ENCODE peak calls at places on chromosomes 16 and 17, in nine cellular contexts. V is neural progenitor cell; E is stimulated activated CD8-positive, alpha-beta memory T cell treated with anti-CD3 and anti-CD28 coated beads, Interleukin-2, amount 100 ng/mL, for 48 hours; Y is tibial artery; X is activated CD8-positive, alpha-beta memory T cell treated with anti-CD3 and anti-CD28 coated beads, Interleukin-2, amount 50 U/mL, for 48 hours; A is smooth muscle cell of the brain vasculature; W is activated gamma-delta T cell treated with Interleukin-2 at 50 U/mL for 16 hours; O is HL-60; C is colonic mucosa. Q is an unnamed sample.

GRCh38 chr17:79294459-79295071 is 219.9 kb downstream of the ENGASE start:
- DNase-seq in V (peak; percentile 92), E (peak; percentile 5), Y (no peak), X (peak; percentile 79), A (no peak), W (peak; percentile 32), O (peak; percentile 13), C (peak; percentile 54), Q (no peak)

GRCh38 chr16:3101018-3101840 is 2.1 kb upstream of the ZSCAN10 start:
- DNase-seq in V (peak; percentile 79), E (no peak), Y (no peak), X (peak; percentile 74), A (no peak), W (peak; percentile 30), O (no peak), C (peak; percentile 62), Q (no peak)

GRCh38 chr16:72722552-72722951 is 325.4 kb downstream of the ZFHX3 start:
- DNase-seq in V (peak; percentile 71), E (no peak), Y (no peak), X (no peak), A (no peak), W (no peak), O (no peak), C (no peak), Q (no peak)

GRCh38 chr17:76268991-76269981 is 4.1 kb downstream of the UBALD2 start:
- DNase-seq in V (no peak), E (no peak), Y (no peak), X (peak; percentile 68), A (no peak), W (no peak), O (no peak), C (no peak), Q (no peak)

GRCh38 chr17:41812176-41813038 is at the start of gene FKBP10:
- DNase-seq in V (peak; percentile 95), E (no peak), Y (peak; percentile 88), X (peak; percentile 67), A (peak; percentile 77), W (peak; percentile 40), O (no peak), C (peak; percentile 55), Q (no peak)

GRCh38 chr16:2713523-2713922 is 6.5 kb downstream of the PRSS27 start:
- DNase-seq in V (no peak), E (no peak), Y (peak; percentile 63), X (no peak), A (no peak), W (no peak), O (no peak), C (no peak), Q (no peak)

GRCh38 chr17:19263621-19264010 is 26.4 kb downstream of the EPN2 start:
- DNase-seq in V (no peak), E (no peak), Y (peak; percentile 92), X (no peak), A (no peak), W (no peak), O (no peak), C (no peak), Q (peak; percentile 21)

GRCh38 chr16:68528686-68529379 is 10.3 kb upstream of the ZFP90 start:
- DNase-seq in V (peak; percentile 91), E (peak; percentile 81), Y (peak; percentile 89), X (peak; percentile 94), A (peak; percentile 40), W (peak; percentile 91), O (peak; percentile 65), C (peak; percentile 93), Q (no peak)

GRCh38 chr17:82108038-82108998 is 10.3 kb upstream of the FASN start:
- DNase-seq in V (no peak), E (no peak), Y (no peak), X (no peak), A (no peak), W (no peak), O (no peak), C (no peak), Q (no peak)

GRCh38 chr17:73156887-73157870 is 7.6 kb upstream of the SSTR2 start:
- DNase-seq in V (peak; percentile 57), E (no peak), Y (no peak), X (no peak), A (no peak), W (no peak), O (no peak), C (no peak), Q (no peak)

GRCh38 chr17:79921411-79922160 is 82.3 kb upstream of the CBX4 start:
- DNase-seq in V (no peak), E (no peak), Y (no peak), X (no peak), A (no peak), W (no peak), O (no peak), C (no peak), Q (no peak)

GRCh38 chr17:31684901-31685300 is 174.1 kb downstream of the COPRS start:
- DNase-seq in V (no peak), E (no peak), Y (no peak), X (no peak), A (no peak), W (no peak), O (no peak), C (no peak), Q (no peak)

GRCh38 chr16:79874391-79874790 is 273.9 kb upstream of the MAF start:
- DNase-seq in V (no peak), E (no peak), Y (no peak), X (no peak), A (no peak), W (no peak), O (no peak), C (no peak), Q (peak; percentile 29)

GRCh38 chr17:78355701-78356100 is 4.2 kb downstream of the SOCS3 start:
- DNase-seq in V (no peak), E (no peak), Y (no peak), X (peak; percentile 68), A (no peak), W (no peak), O (no peak), C (no peak), Q (no peak)

GRCh38 chr16:81214745-81215166 is 23.7 kb upstream of the BCO1 start:
- DNase-seq in V (peak; percentile 52), E (no peak), Y (no peak), X (no peak), A (no peak), W (no peak), O (no peak), C (no peak), Q (no peak)

GRCh38 chr16:74216319-74216718 is 80.3 kb upstream of the PSMD7 start:
- DNase-seq in V (no peak), E (no peak), Y (no peak), X (no peak), A (no peak), W (no peak), O (no peak), C (no peak), Q (no peak)

GRCh38 chr16:90028985-90029384 is 9.7 kb upstream of the DBNDD1 start:
- DNase-seq in V (no peak), E (no peak), Y (no peak), X (no peak), A (no peak), W (no peak), O (no peak), C (no peak), Q (no peak)

GRCh38 chr16:73873643-73874042 is 423.0 kb upstream of the PSMD7 start:
- DNase-seq in V (no peak), E (no peak), Y (no peak), X (no peak), A (no peak), W (no peak), O (no peak), C (no peak), Q (no peak)

GRCh38 chr16:29029168-29029994 is 44.5 kb downstream of the LAT start:
- DNase-seq in V (peak; percentile 71), E (peak; percentile 87), Y (no peak), X (peak; percentile 89), A (peak; percentile 74), W (peak; percentile 79), O (peak; percentile 55), C (peak; percentile 12), Q (peak; percentile 96)

GRCh38 chr16:5428932-5429331 is 331.3 kb upstream of the EEF2KMT start:
- DNase-seq in V (peak; percentile 82), E (no peak), Y (no peak), X (no peak), A (no peak), W (no peak), O (no peak), C (peak; percentile 26), Q (no peak)

GRCh38 chr17:64001763-64002529 is 3.8 kb downstream of the PRR29 start:
- DNase-seq in V (peak; percentile 1), E (no peak), Y (no peak), X (peak; percentile 50), A (no peak), W (no peak), O (no peak), C (no peak), Q (no peak)

Q was measured in kidney epithelial cell.